ENCODE peak calls at places on chromosomes 7 and 10, in five cellular contexts. B is OCI-LY7, M is lower lobe of right lung, P is SJCRH30, L is IMR-90. S is an unnamed sample. For H3K4me1, the result is how much of the 10 kb centered on the place peaks cover.

GRCh38 chr10:69068549-69068948 is 19.4 kb upstream of the SRGN start:
- DNase-seq in L (no peak), B (no peak), P (no peak), M (no peak), S (no peak)

GRCh38 chr10:132417249-132417878 is 20.4 kb downstream of the PWWP2B start:
- DNase-seq in M (no peak), L (no peak), P (peak), B (no peak), S (no peak)

GRCh38 chr10:127228195-127228785 is 31.9 kb upstream of the INSYN2A start:
- DNase-seq in M (no peak), B (no peak), L (peak), P (no peak), S (no peak)

GRCh38 chr10:101774589-101775272 is 1.2 kb downstream of the FGF8 start:
- DNase-seq in P (peak), L (no peak), B (no peak), M (no peak), S (no peak)

GRCh38 chr7:3267928-3268690 is 32.9 kb upstream of the SDK1 start:
- DNase-seq in L (peak), B (no peak), M (no peak), P (peak), S (peak)

GRCh38 chr7:112290065-112290464 is 83.6 kb downstream of the ZNF277 start:
- DNase-seq in P (no peak), M (no peak), B (no peak), L (peak), S (peak)

GRCh38 chr7:6392712-6393666 is 54.8 kb downstream of the DAGLB start:
- DNase-seq in L (peak), B (no peak), M (peak), P (no peak), S (peak)

GRCh38 chr7:1856966-1857441 is 186.9 kb downstream of the ELFN1 start:
- DNase-seq in L (no peak), B (no peak), M (peak), P (no peak), S (no peak)

GRCh38 chr10:23081156-23081833 is 14.1 kb upstream of the MSRB2 start:
- DNase-seq in L (peak), B (no peak), P (peak), M (no peak), S (no peak)

GRCh38 chr10:67539312-67539711 is 156.7 kb downstream of the CTNNA3 start:
- DNase-seq in P (no peak), B (no peak), L (peak), M (no peak), S (no peak)

GRCh38 chr7:55343860-55344606 is 21.1 kb upstream of the LANCL2 start:
- DNase-seq in L (no peak), B (no peak), P (no peak), M (no peak), S (no peak)

GRCh38 chr10:110426294-110427153 is 71.2 kb upstream of the DUSP5 start:
- DNase-seq in B (peak), P (no peak), M (no peak), L (peak), S (peak)

GRCh38 chr10:8316284-8316683 is 261.8 kb downstream of the GATA3 start:
- DNase-seq in M (no peak), L (no peak), B (no peak), P (no peak), S (no peak)

GRCh38 chr10:29135318-29135717 is 153.6 kb upstream of the LYZL1 start:
- DNase-seq in L (no peak), M (no peak), P (no peak), B (no peak), S (no peak)

GRCh38 chr10:88687853-88688467 is 18.1 kb upstream of the LIPK start:
- DNase-seq in L (peak), M (no peak), B (peak), P (no peak), S (no peak)

GRCh38 chr7:122767339-122767738 is 64.6 kb upstream of the RNF148 start:
- DNase-seq in M (no peak), B (no peak), L (no peak), P (no peak), S (no peak)

GRCh38 chr7:36151921-36152755 is 916 bp upstream of the EEPD1 start:
- DNase-seq in B (no peak), P (no peak), L (no peak), M (no peak), S (no peak)

GRCh38 chr7:99827040-99827778 is 604 bp upstream of the CYP3A43 start:
- DNase-seq in L (no peak), P (no peak), M (no peak), B (no peak), S (no peak)

GRCh38 chr7:28836661-28837060 is 121.5 kb downstream of the TRIL start:
- DNase-seq in B (no peak), P (no peak), L (no peak), M (no peak), S (no peak)

GRCh38 chr10:75814071-75814470 is 382.6 kb downstream of the LRMDA start:
- DNase-seq in B (no peak), M (no peak), P (no peak), L (no peak), S (no peak)

GRCh38 chr7:129845178-129845971 is 107.4 kb downstream of the UBE2H start:
- DNase-seq in M (no peak), B (no peak), P (no peak), L (peak), S (peak)

GRCh38 chr7:66768865-66769832 is 28.6 kb downstream of the RABGEF1 start:
- DNase-seq in B (peak), M (no peak), P (no peak), L (peak), S (no peak)

GRCh38 chr7:121001932-121002754 is 13.6 kb downstream of the CPED1 start:
- DNase-seq in P (no peak), M (no peak), B (no peak), L (no peak), S (no peak)

GRCh38 chr7:132328047-132328620 is 248.1 kb downstream of the PLXNA4 start:
- DNase-seq in L (no peak), B (no peak), P (no peak), M (no peak), S (no peak)

GRCh38 chr7:123004931-123005330 is 9.4 kb upstream of the TAS2R16 start:
- DNase-seq in L (no peak), M (no peak), B (no peak), P (no peak), S (no peak)

GRCh38 chr7:17320102-17320497 is 21.6 kb downstream of the AHR start:
- DNase-seq in L (peak), B (no peak), P (no peak), M (no peak), S (no peak)
- H3K4me1 ChIP-seq in L (under half), B (under half), P (under half), M (half or more), S (under half)

GRCh38 chr7:134820778-134821177 is 41.3 kb downstream of the CALD1 start:
- DNase-seq in P (no peak), L (no peak), M (no peak), B (no peak), S (no peak)
- H3K4me1 ChIP-seq in P (under half), L (under half), M (under half), B (under half), S (under half)

GRCh38 chr10:15254808-15255655 is 86.5 kb upstream of the NMT2 start:
- DNase-seq in M (no peak), L (no peak), P (no peak), B (no peak), S (no peak)
- H3K4me1 ChIP-seq in M (under half), L (under half), P (under half), B (under half), S (under half)

GRCh38 chr10:119211625-119212441 is 4.5 kb downstream of the GRK5 start:
- DNase-seq in B (no peak), L (no peak), M (no peak), P (no peak), S (no peak)

GRCh38 chr10:119210633-119211032 is 3.3 kb downstream of the GRK5 start:
- DNase-seq in P (no peak), M (no peak), L (no peak), B (no peak), S (no peak)

GRCh38 chr10:119209050-119209735 is 1.8 kb downstream of the GRK5 start:
- DNase-seq in B (peak), P (peak), M (peak), L (peak), S (peak)

GRCh38 chr10:119209736-119210355 is 2.5 kb downstream of the GRK5 start:
- DNase-seq in P (no peak), M (no peak), L (peak), B (no peak), S (no peak)

GRCh38 chr10:119211176-119211575 is 3.8 kb downstream of the GRK5 start:
- DNase-seq in B (no peak), P (no peak), M (no peak), L (peak), S (peak)
- H3K4me1 ChIP-seq in B (under half), P (under half), M (half or more), L (under half), S (half or more)

S was measured in SJSA1.